ENCODE peak calls at places on chromosomes 13 and 19, in five cellular contexts. One of them, this sample, is unnamed.

GRCh38 chr13:89695343-89696257 is 1651.9 kb upstream of the MIR17HG start:
- DNase-seq in thyroid gland: peak; percentile 49
- DNase-seq in suprapubic skin: no peak
- DNase-seq in fibroblast of lung: peak; percentile 74
- DNase-seq in uterus: no peak
- DNase-seq in this sample: no peak

GRCh38 chr13:23673354-23673753 is 103.1 kb downstream of the TNFRSF19 start:
- DNase-seq in uterus: peak; percentile 47
- DNase-seq in fibroblast of lung: peak; percentile 99
- DNase-seq in suprapubic skin: no peak
- DNase-seq in thyroid gland: no peak
- DNase-seq in this sample: no peak

GRCh38 chr13:90070362-90070761 is 1277.1 kb upstream of the MIR17HG start:
- DNase-seq in suprapubic skin: no peak
- DNase-seq in uterus: no peak
- DNase-seq in fibroblast of lung: peak; percentile 23
- DNase-seq in thyroid gland: no peak
- DNase-seq in this sample: no peak

GRCh38 chr19:16366056-16366432 is 41.4 kb downstream of the KLF2 start:
- DNase-seq in thyroid gland: no peak
- DNase-seq in fibroblast of lung: no peak
- DNase-seq in suprapubic skin: no peak
- DNase-seq in uterus: no peak
- DNase-seq in this sample: no peak

GRCh38 chr13:77853701-77854100 is 64.9 kb downstream of the EDNRB start:
- DNase-seq in thyroid gland: no peak
- DNase-seq in suprapubic skin: no peak
- DNase-seq in uterus: no peak
- DNase-seq in fibroblast of lung: no peak
- DNase-seq in this sample: no peak

GRCh38 chr13:39038569-39038898 is 278 bp downstream of the NHLRC3 start:
- DNase-seq in suprapubic skin: peak; percentile 66
- DNase-seq in uterus: no peak
- DNase-seq in thyroid gland: peak; percentile 10
- DNase-seq in fibroblast of lung: no peak
- DNase-seq in this sample: no peak

GRCh38 chr13:20109037-20109436 is 51.8 kb downstream of the GJA3 start:
- DNase-seq in suprapubic skin: no peak
- DNase-seq in fibroblast of lung: no peak
- DNase-seq in uterus: no peak
- DNase-seq in thyroid gland: no peak
- DNase-seq in this sample: no peak

GRCh38 chr19:5818594-5818993 is 13.7 kb downstream of the NRTN start:
- DNase-seq in suprapubic skin: no peak
- DNase-seq in uterus: no peak
- DNase-seq in thyroid gland: no peak
- DNase-seq in fibroblast of lung: no peak
- DNase-seq in this sample: no peak

GRCh38 chr13:44312898-44313551 is 60.6 kb upstream of the SERP2 start:
- DNase-seq in suprapubic skin: no peak
- DNase-seq in uterus: no peak
- DNase-seq in thyroid gland: no peak
- DNase-seq in fibroblast of lung: peak; percentile 92
- DNase-seq in this sample: no peak

GRCh38 chr19:11269408-11269807 is 7.1 kb upstream of the DOCK6 start:
- DNase-seq in thyroid gland: no peak
- DNase-seq in uterus: no peak
- DNase-seq in suprapubic skin: no peak
- DNase-seq in fibroblast of lung: peak; percentile 38
- DNase-seq in this sample: no peak

GRCh38 chr13:99332456-99332855 is 25.3 kb upstream of the GPR183 start:
- DNase-seq in thyroid gland: no peak
- DNase-seq in uterus: no peak
- DNase-seq in fibroblast of lung: no peak
- DNase-seq in suprapubic skin: no peak
- DNase-seq in this sample: no peak

GRCh38 chr13:112450567-112451240 is 74.5 kb downstream of the SPACA7 start:
- DNase-seq in suprapubic skin: no peak
- DNase-seq in uterus: no peak
- DNase-seq in thyroid gland: no peak
- DNase-seq in fibroblast of lung: no peak
- DNase-seq in this sample: no peak

GRCh38 chr13:113947321-113948033 is 26.4 kb downstream of the C13orf46 start:
- DNase-seq in thyroid gland: peak; percentile 72
- DNase-seq in suprapubic skin: peak; percentile 77
- DNase-seq in uterus: peak; percentile 82
- DNase-seq in fibroblast of lung: peak; percentile 64
- DNase-seq in this sample: peak; percentile 82

GRCh38 chr19:29983568-29983967 is 41.5 kb downstream of the URI1 start:
- DNase-seq in fibroblast of lung: no peak
- DNase-seq in thyroid gland: no peak
- DNase-seq in suprapubic skin: no peak
- DNase-seq in uterus: no peak
- DNase-seq in this sample: no peak

GRCh38 chr19:6887326-6887725 is at the start of gene ADGRE1:
- DNase-seq in suprapubic skin: no peak
- DNase-seq in thyroid gland: no peak
- DNase-seq in uterus: no peak
- DNase-seq in fibroblast of lung: no peak
- DNase-seq in this sample: no peak

GRCh38 chr13:95256086-95256485 is 45.2 kb downstream of the ABCC4 start:
- DNase-seq in fibroblast of lung: peak; percentile 76
- DNase-seq in uterus: no peak
- DNase-seq in thyroid gland: no peak
- DNase-seq in suprapubic skin: no peak
- DNase-seq in this sample: no peak

GRCh38 chr13:94708971-94709614 is 3.3 kb downstream of the SOX21 start:
- DNase-seq in suprapubic skin: no peak
- DNase-seq in uterus: no peak
- DNase-seq in thyroid gland: no peak
- DNase-seq in fibroblast of lung: no peak
- DNase-seq in this sample: no peak

GRCh38 chr13:29507356-29507755 is 88.1 kb downstream of the SLC7A1 start:
- DNase-seq in suprapubic skin: no peak
- DNase-seq in uterus: peak; percentile 37
- DNase-seq in thyroid gland: peak; percentile 73
- DNase-seq in fibroblast of lung: no peak
- DNase-seq in this sample: no peak

GRCh38 chr19:35404879-35405622 is 34.2 kb downstream of the GPR42 start:
- DNase-seq in uterus: no peak
- DNase-seq in suprapubic skin: no peak
- DNase-seq in fibroblast of lung: peak; percentile 88
- DNase-seq in thyroid gland: no peak
- DNase-seq in this sample: no peak

GRCh38 chr19:30815889-30816580 is 443.9 kb downstream of the ZNF536 start:
- DNase-seq in suprapubic skin: no peak
- DNase-seq in uterus: no peak
- DNase-seq in thyroid gland: no peak
- DNase-seq in fibroblast of lung: no peak
- DNase-seq in this sample: no peak

GRCh38 chr13:49935171-49936084 is 712 bp downstream of the SPRYD7 start:
- DNase-seq in uterus: no peak
- DNase-seq in suprapubic skin: no peak
- DNase-seq in fibroblast of lung: peak; percentile 51
- DNase-seq in thyroid gland: no peak
- DNase-seq in this sample: peak; percentile 67

GRCh38 chr19:6297202-6297601 is 17.4 kb upstream of the MLLT1 start:
- DNase-seq in thyroid gland: no peak
- DNase-seq in suprapubic skin: no peak
- DNase-seq in uterus: no peak
- DNase-seq in fibroblast of lung: no peak
- DNase-seq in this sample: no peak

GRCh38 chr19:48480151-48480475 is 10.9 kb downstream of the CYTH2 start:
- DNase-seq in uterus: peak; percentile 68
- DNase-seq in fibroblast of lung: peak; percentile 29
- DNase-seq in thyroid gland: no peak
- DNase-seq in suprapubic skin: no peak
- DNase-seq in this sample: peak; percentile 84

GRCh38 chr13:19053561-19053960 is 128.1 kb downstream of the TUBA3C start:
- DNase-seq in uterus: no peak
- DNase-seq in fibroblast of lung: no peak
- DNase-seq in suprapubic skin: no peak
- DNase-seq in thyroid gland: no peak
- DNase-seq in this sample: no peak

GRCh38 chr19:40778045-40778864 is at the start of gene RAB4B:
- DNase-seq in thyroid gland: peak; percentile 100
- DNase-seq in fibroblast of lung: peak; percentile 99
- DNase-seq in uterus: peak; percentile 100
- DNase-seq in suprapubic skin: peak; percentile 100
- DNase-seq in this sample: peak; percentile 100

GRCh38 chr13:107824636-107825035 is 390.7 kb downstream of the LIG4 start:
- DNase-seq in uterus: no peak
- DNase-seq in suprapubic skin: no peak
- DNase-seq in thyroid gland: no peak
- DNase-seq in fibroblast of lung: no peak
- DNase-seq in this sample: no peak

GRCh38 chr13:95185851-95186250 is 115.4 kb downstream of the ABCC4 start:
- DNase-seq in uterus: no peak
- DNase-seq in suprapubic skin: no peak
- DNase-seq in fibroblast of lung: no peak
- DNase-seq in thyroid gland: no peak
- DNase-seq in this sample: no peak

DNA sequence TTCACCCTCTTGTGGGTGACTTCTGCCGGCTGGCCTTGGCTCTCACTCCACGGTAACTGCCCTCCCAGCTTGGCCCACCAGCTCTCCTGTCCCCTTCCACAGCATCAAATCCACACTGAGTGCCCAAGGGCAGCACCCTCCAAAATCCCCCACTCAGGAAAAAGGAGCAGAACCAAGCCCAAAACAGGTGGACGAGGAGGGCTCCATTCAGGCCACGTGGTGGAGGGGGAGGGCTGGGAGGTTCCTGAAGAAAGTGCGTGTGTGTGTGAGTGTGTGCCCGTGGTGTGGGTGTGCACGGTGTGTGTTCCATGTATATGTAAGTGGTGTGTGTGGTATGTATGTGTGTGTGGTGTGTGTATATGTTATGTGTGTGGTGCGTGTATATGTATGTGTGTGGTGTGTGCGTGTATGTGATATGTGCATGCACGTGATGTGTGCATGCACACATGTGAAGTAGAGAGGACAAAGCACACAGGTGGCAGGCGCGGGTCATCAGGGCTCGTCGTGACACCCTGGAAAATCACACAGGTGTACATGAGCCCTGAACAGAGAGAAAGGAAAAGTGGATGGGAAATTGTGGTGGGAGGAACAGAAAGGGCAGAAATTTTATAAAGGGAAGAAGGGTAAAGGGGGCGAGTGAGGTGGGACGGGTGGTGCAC is 76.9 kb downstream of the COL4A1 start:
- DNase-seq in uterus: no peak
- DNase-seq in suprapubic skin: no peak
- DNase-seq in thyroid gland: no peak
- DNase-seq in fibroblast of lung: no peak
- DNase-seq in this sample: no peak
- H3K4me1 ChIP-seq in uterus: peaks cover 13% of the 10 kb centered on the region
- H3K4me1 ChIP-seq in suprapubic skin: peaks cover 23% of the 10 kb centered on the region
- H3K4me1 ChIP-seq in thyroid gland: no peaks in the 10 kb centered on the region
- H3K4me1 ChIP-seq in fibroblast of lung: peaks cover 23% of the 10 kb centered on the region
- H3K4me1 ChIP-seq in this sample: peaks cover 36% of the 10 kb centered on the region

DNA sequence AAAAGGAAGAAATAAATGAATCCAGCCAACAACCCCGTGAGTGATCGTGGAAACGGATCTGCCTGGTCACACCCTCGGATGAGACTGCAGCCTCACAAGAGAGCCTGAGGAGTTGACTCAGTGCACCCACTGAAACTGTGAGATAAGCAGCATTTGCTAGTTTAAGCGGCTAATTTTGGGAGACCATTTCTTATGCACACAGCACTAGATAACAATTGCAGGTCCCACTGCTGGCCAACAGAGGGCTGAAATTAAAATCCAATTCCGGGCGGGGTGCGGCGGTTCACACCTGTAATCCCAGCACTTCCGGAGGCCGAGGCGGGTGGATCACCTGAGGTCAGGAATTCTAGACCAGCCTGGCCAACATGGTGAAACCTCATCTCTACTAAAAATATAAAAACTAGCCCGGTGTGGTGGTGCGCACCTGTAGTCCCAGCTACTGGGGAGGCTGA is 3.6 kb downstream of the UQCR11 start:
- DNase-seq in thyroid gland: no peak
- DNase-seq in fibroblast of lung: no peak
- DNase-seq in suprapubic skin: no peak
- DNase-seq in uterus: no peak
- DNase-seq in this sample: no peak
- TF ChIP-seq CTCF in thyroid gland: no peak
- TF ChIP-seq CTCF in fibroblast of lung: peak; percentile 5
- TF ChIP-seq CTCF in suprapubic skin: peak; percentile 8
- TF ChIP-seq CTCF in uterus: no peak
- TF ChIP-seq CTCF in this sample: no peak

DNA sequence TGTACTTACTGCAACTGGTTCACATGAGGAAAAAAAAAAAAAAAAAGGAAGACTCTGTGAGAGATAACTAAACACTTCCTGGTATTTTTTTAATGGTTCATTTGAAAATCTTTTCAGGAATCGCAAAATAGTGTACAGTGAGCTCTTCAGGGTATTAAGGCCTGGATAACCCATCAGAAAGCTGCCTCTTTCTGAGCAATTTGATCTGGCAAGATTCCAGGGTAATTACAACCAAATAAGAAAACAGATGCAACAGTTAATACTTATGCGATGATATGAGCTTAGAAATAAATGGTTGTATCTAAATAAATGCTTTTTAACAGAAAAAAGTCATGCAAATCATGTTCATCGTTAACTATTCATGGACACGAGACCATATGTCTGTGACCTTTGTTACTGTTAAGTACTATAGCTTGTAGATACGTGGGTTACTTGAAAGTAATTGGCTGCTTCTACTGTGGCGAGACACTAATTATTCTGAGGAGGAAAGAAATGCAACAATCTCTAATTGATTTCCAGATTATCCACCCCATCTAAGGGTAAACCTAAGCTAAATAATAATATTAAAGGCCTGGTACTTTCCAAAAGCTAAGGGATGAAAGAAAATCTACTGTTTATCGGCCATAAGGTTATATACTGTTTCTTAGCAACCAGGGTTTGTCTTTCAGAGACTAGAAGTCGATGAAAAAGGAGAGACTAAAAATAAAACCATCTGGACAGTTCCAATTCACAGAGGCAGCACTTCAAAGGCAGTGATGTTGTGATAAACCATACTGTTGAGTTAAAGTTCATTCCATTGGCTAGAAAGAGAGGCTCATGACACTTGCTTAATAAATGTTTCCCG is 1.7 kb downstream of the EPSTI1 start:
- DNase-seq in thyroid gland: no peak
- DNase-seq in suprapubic skin: no peak
- DNase-seq in fibroblast of lung: peak; percentile 57
- DNase-seq in uterus: no peak
- DNase-seq in this sample: no peak
- H3K27ac ChIP-seq in thyroid gland: no peak overlapping the region
- H3K27ac ChIP-seq in suprapubic skin: no peak overlapping the region
- H3K27ac ChIP-seq in fibroblast of lung: peak overlapping the region; percentile 35
- H3K27ac ChIP-seq in uterus: peak overlapping the region; percentile 86
- H3K27ac ChIP-seq in this sample: no peak overlapping the region

DNA sequence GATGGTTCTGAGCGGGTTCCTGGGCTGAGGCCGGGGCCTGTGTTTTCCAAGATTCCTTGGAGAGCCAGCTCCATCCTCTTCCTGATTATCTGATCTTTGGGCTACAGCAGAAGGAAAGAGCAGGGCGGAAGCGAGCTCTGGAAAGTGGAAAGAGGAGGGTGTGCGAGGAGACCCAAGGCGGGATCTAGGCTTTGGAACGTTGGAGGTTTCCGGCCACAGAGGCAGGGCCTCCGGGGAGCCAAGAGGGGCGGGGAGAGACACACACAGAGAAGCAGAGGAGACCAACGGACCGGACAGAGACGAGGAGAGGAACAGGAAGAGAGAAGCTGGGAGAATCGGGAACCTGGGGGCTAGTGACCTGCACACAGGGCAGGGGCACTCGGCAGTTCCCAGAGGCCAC is at the start of gene CLEC11A:
- DNase-seq in fibroblast of lung: peak; percentile 62
- DNase-seq in uterus: peak; percentile 78
- DNase-seq in thyroid gland: peak; percentile 12
- DNase-seq in suprapubic skin: peak; percentile 73
- DNase-seq in this sample: no peak
- H3K4me1 ChIP-seq in fibroblast of lung: peaks cover 25% of the 10 kb centered on the region
- H3K4me1 ChIP-seq in uterus: peaks cover 31% of the 10 kb centered on the region
- H3K4me1 ChIP-seq in thyroid gland: peaks cover 29% of the 10 kb centered on the region
- H3K4me1 ChIP-seq in suprapubic skin: peaks cover 63% of the 10 kb centered on the region
- H3K4me1 ChIP-seq in this sample: peaks cover 12% of the 10 kb centered on the region